ENCODE peak calls at places on chromosomes 6 and 20, in five cellular contexts. Y is fibroblast of the conjunctiva, C is hypothalamus, J is frontal cortex, I is OCI-LY7. L is an unnamed sample.

GRCh38 chr6:20253021-20253420 is 40.8 kb upstream of the MBOAT1 start:
- DNase-seq in C (no peak), J (no peak), Y (no peak), I (no peak), L (no peak)

GRCh38 chr6:31042801-31043200 is 32.5 kb downstream of the MUC22 start:
- DNase-seq in I (no peak), J (no peak), Y (peak), C (no peak), L (no peak)

GRCh38 chr6:79599725-79600259 is 31.3 kb upstream of the SH3BGRL2 start:
- DNase-seq in I (no peak), J (no peak), C (no peak), Y (no peak), L (no peak)

GRCh38 chr6:139027620-139028182 is 844 bp upstream of the ABRACL start:
- DNase-seq in I (no peak), Y (no peak), C (no peak), J (no peak), L (peak)

GRCh38 chr20:44776977-44777376 is 31.3 kb downstream of the KCNK15 start:
- DNase-seq in Y (no peak), I (no peak), J (no peak), C (no peak), L (no peak)

GRCh38 chr6:140203611-140204553 is 829.4 kb upstream of the CITED2 start:
- DNase-seq in Y (peak), J (no peak), I (no peak), C (no peak), L (no peak)

GRCh38 chr6:131950767-131951575 is at the start of gene CCN2:
- DNase-seq in C (no peak), Y (peak), I (no peak), J (peak), L (no peak)

GRCh38 chr20:21102691-21103311 is 3.4 kb downstream of the LINC00237 start:
- DNase-seq in J (peak), Y (no peak), I (peak), C (peak), L (no peak)

GRCh38 chr20:47814632-47815415 is 29.5 kb upstream of the SULF2 start:
- DNase-seq in I (no peak), J (no peak), Y (no peak), C (no peak), L (no peak)

GRCh38 chr20:40990542-40991120 is 38.0 kb upstream of the TOP1 start:
- DNase-seq in C (peak), J (peak), Y (peak), I (peak), L (peak)

GRCh38 chr6:138182939-138183791 is 21.4 kb downstream of the ARFGEF3 start:
- DNase-seq in I (no peak), Y (no peak), C (peak), J (peak), L (no peak)

GRCh38 chr20:46757754-46758678 is 48.6 kb downstream of the SLC2A10 start:
- DNase-seq in Y (peak), I (peak), C (peak), J (peak), L (peak)

GRCh38 chr20:31869942-31870702 is at the start of the genes DUSP15 and TTLL9:
- DNase-seq in J (peak), I (no peak), Y (no peak), C (peak), L (no peak)

GRCh38 chr6:101614774-101615173 is 221.3 kb downstream of the GRIK2 start:
- DNase-seq in I (no peak), J (no peak), Y (no peak), C (no peak), L (no peak)

GRCh38 chr6:26205161-26205624 is 118.0 kb downstream of the HFE start:
- DNase-seq in Y (peak), J (no peak), C (peak), I (peak), L (peak)

GRCh38 chr6:170148709-170149470 is 142.0 kb downstream of the DLL1 start:
- DNase-seq in I (no peak), Y (no peak), J (no peak), C (no peak), L (no peak)

GRCh38 chr6:15401120-15401519 is 155.3 kb downstream of the JARID2 start:
- DNase-seq in C (no peak), J (no peak), I (no peak), Y (no peak), L (no peak)

GRCh38 chr20:61727761-61728160 is 337.9 kb downstream of the TAF4 start:
- DNase-seq in I (no peak), C (no peak), Y (no peak), J (no peak), L (no peak)

L was measured in effector CD4-positive, alpha-beta T cell.